ENCODE peak calls at places on chromosomes 5 and 9, in nine cellular contexts. U is fibroblast of pulmonary artery, K is adrenal gland, J is progenitor cell of endocrine pancreas, R is mammary epithelial cell, W is GM10248, Q is GM20000, T is cardiac muscle cell, Y is dorsolateral prefrontal cortex. B is an unnamed sample.

GRCh38 chr5:24065786-24066185 is 558.4 kb downstream of the PRDM9 start:
- DNase-seq in U (no peak), K (no peak), J (no peak), R (peak; percentile 78), W (no peak), Q (no peak), T (no peak), Y (no peak), B (no peak)

GRCh38 chr9:105050296-105050695 is 122.3 kb upstream of the ABCA1 start:
- DNase-seq in U (no peak), K (no peak), J (no peak), R (no peak), W (no peak), Q (no peak), T (no peak), Y (no peak), B (no peak)

GRCh38 chr5:159310492-159310891 is 19.8 kb downstream of the IL12B start:
- DNase-seq in U (no peak), K (no peak), J (peak; percentile 13), R (peak; percentile 31), W (no peak), Q (no peak), T (peak; percentile 26), Y (no peak), B (peak; percentile 37)

GRCh38 chr5:120882042-120882775 is 418.1 kb downstream of the PRR16 start:
- DNase-seq in U (no peak), K (no peak), J (no peak), R (no peak), W (no peak), Q (no peak), T (no peak), Y (no peak), B (no peak)

GRCh38 chr9:105497704-105498103 is 49.9 kb downstream of the FSD1L start:
- DNase-seq in U (no peak), K (no peak), J (no peak), R (no peak), W (no peak), Q (no peak), T (no peak), Y (no peak), B (no peak)

GRCh38 chr5:141713616-141714309 is 31.7 kb upstream of the ARAP3 start:
- DNase-seq in U (no peak), K (no peak), J (no peak), R (peak; percentile 96), W (no peak), Q (no peak), T (no peak), Y (no peak), B (no peak)

GRCh38 chr9:4674783-4675182 is 4.6 kb upstream of the CDC37L1 start:
- DNase-seq in U (peak; percentile 61), K (no peak), J (no peak), R (peak; percentile 65), W (no peak), Q (no peak), T (no peak), Y (no peak), B (no peak)

GRCh38 chr5:176441921-176442323 is 6.3 kb upstream of the FAF2 start:
- DNase-seq in U (peak; percentile 63), K (no peak), J (no peak), R (peak; percentile 43), W (no peak), Q (no peak), T (no peak), Y (no peak), B (no peak)

DNA sequence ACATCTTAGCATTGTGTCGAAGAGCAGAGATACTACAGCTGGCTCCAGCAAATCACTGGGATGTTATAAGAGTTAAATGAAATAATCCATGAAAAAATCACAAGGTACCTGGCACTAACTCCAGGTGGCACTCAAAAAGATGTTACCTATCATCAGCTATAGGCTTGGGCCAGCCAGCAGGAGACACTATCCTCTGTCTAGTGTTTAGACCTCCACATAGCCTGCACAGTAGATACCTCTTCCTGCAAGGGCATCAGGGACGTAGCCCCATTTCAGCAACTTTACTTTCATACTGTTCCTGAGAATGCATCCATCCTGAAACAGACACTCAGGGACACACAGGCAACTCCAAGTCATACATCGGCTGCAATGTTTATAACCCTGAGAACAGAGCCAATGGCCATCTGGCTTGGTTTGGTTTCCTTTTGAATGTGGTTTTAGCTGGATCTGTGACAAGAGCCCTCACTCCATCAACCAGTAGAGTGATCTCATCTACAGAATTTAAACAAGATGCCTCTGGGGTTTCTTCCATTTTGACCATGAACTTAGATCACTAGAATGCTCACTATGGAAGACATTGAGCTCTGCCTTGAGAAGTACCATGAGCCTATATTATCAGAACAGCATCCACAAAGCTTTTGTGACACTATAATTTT is 69.9 kb downstream of the TLE1 start:
- DNase-seq in U (peak; percentile 36), K (no peak), J (no peak), R (no peak), W (no peak), Q (no peak), T (no peak), Y (no peak), B (no peak)
- TF ChIP-seq CTCF in U (no peak), K (no peak), J (no peak), R (no peak), W (no peak), Q (no peak), T (no peak), Y (no peak), B (no peak)

DNA sequence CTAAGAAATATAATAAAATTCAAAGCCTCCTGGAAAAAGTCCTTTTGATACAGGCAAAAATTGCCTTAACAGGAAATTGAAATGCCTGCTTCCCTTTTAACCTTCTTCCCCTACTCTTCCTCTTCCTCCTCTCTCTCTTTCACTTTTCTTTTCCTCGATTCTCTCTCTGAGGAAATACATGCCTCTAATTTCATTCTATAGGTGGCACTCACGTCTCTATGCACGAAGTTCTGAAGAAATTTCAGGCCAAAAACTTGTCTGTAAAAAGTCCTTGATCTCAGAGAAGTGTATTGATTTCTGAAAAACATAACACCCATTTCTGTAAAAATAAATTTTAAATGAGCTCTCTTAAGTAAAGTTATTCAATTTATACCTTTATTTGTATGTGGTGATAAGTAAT is 371.7 kb upstream of the IRX4 start:
- DNase-seq in U (no peak), K (no peak), J (no peak), R (no peak), W (no peak), Q (no peak), T (no peak), Y (no peak), B (no peak)
- TF ChIP-seq CTCF in U (no peak), K (no peak), J (no peak), R (no peak), W (no peak), Q (no peak), T (no peak), Y (no peak), B (no peak)

GRCh38 chr5:137733011-137733410 is 2.9 kb downstream of the KLHL3 start:
- DNase-seq in U (no peak), K (no peak), J (no peak), R (no peak), W (no peak), Q (no peak), T (no peak), Y (no peak), B (no peak)

GRCh38 chr5:137737349-137738256 is 1.7 kb upstream of the KLHL3 start:
- DNase-seq in U (peak; percentile 94), K (peak; percentile 57), J (no peak), R (no peak), W (peak; percentile 18), Q (no peak), T (peak; percentile 65), Y (no peak), B (no peak)

GRCh38 chr5:137733922-137734695 is 1.8 kb downstream of the KLHL3 start:
- DNase-seq in U (peak; percentile 40), K (no peak), J (no peak), R (no peak), W (no peak), Q (no peak), T (no peak), Y (no peak), B (no peak)

GRCh38 chr5:137734962-137735530 is 843 bp downstream of the KLHL3 start:
- DNase-seq in U (peak; percentile 60), K (peak; percentile 64), J (no peak), R (peak; percentile 69), W (peak; percentile 15), Q (no peak), T (peak; percentile 55), Y (peak; percentile 40), B (peak; percentile 42)

DNA sequence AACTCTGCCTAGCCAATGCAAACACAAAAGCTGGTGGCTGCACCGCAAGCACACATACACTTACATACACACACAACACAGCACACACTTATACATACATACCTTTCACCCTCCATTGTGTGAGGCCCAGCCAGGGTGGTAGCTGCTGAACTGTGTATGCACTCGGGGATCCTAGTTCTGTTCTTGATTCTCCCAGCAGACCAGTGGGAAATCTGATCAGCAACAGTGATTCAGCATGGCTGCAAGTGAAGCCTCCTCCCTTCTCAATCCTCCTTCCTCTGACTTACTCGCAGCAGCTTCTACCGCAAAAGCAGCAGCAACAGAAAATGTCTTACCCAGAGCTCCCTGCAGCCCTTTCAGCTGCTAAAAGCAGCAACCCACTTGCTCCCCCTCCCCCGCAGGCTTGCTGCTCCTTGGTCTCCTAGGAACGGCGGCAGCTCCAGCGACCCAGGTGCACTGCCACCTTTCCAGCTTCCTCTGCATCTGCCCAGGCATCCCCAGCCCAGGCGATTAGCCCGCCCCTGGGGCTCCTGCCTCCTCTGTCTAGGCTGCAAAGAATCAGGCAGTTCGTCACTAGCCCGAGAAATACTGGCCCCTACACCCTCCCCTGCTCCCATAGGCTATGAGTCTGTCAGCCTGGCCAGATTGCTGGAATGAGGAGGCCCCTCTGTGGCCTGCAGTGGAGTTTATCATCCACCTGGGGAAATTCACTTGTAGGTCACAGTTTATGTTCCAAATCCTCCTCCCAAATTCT is at the start of gene KLHL3:
- DNase-seq in U (peak; percentile 63), K (peak; percentile 62), J (peak; percentile 52), R (peak; percentile 63), W (peak; percentile 58), Q (peak; percentile 56), T (peak; percentile 70), Y (peak; percentile 62), B (peak; percentile 61)
- TF ChIP-seq CTCF in U (peak; percentile 12), K (no peak), J (peak; percentile 23), R (no peak), W (peak; percentile 36), Q (no peak), T (no peak), Y (peak; percentile 10), B (no peak)

GRCh38 chr5:33273985-33274384 is 166.8 kb upstream of the TARS1 start:
- DNase-seq in U (no peak), K (no peak), J (no peak), R (no peak), W (no peak), Q (no peak), T (no peak), Y (no peak), B (no peak)

GRCh38 chr5:33277061-33277460 is 163.7 kb upstream of the TARS1 start:
- DNase-seq in U (no peak), K (no peak), J (no peak), R (no peak), W (no peak), Q (no peak), T (no peak), Y (no peak), B (no peak)

GRCh38 chr5:33272288-33272687 is 168.5 kb upstream of the TARS1 start:
- DNase-seq in U (peak; percentile 92), K (no peak), J (no peak), R (peak; percentile 90), W (no peak), Q (no peak), T (no peak), Y (no peak), B (no peak)

GRCh38 chr5:33275921-33276705 is 164.7 kb upstream of the TARS1 start:
- DNase-seq in U (peak; percentile 15), K (no peak), J (no peak), R (no peak), W (no peak), Q (no peak), T (no peak), Y (no peak), B (no peak)

GRCh38 chr5:33275391-33275790 is 165.4 kb upstream of the TARS1 start:
- DNase-seq in U (no peak), K (no peak), J (no peak), R (no peak), W (no peak), Q (no peak), T (no peak), Y (no peak), B (no peak)
- TF ChIP-seq CTCF in U (no peak), K (no peak), J (no peak), R (no peak), W (no peak), Q (no peak), T (no peak), Y (no peak), B (no peak)